ENCODE peak calls at places on chromosomes 5 and 9, in seven cellular contexts. I is spleen, A is Karpas-422, P is ovary, N is heart left ventricle, T is cardiac muscle cell, V is GM23338. L is an unnamed sample.

GRCh38 chr5:111997308-111998159 is 240.5 kb upstream of the NREP start:
- DNase-seq in T (peak; percentile 97), P (no peak), I (no peak), A (no peak), N (no peak), V (no peak), L (no peak)

GRCh38 chr9:127283917-127284316 is 19.3 kb downstream of the GARNL3 start:
- DNase-seq in I (no peak), A (peak; percentile 68), V (peak; percentile 40), P (no peak), T (peak; percentile 60), N (no peak), L (peak; percentile 12)

GRCh38 chr5:81657386-81657785 is 93.5 kb downstream of the SSBP2 start:
- DNase-seq in A (no peak), P (no peak), I (no peak), T (peak; percentile 15), N (no peak), V (no peak), L (no peak)

GRCh38 chr9:94135222-94135621 is 51.0 kb downstream of the PTPDC1 start:
- DNase-seq in I (no peak), T (peak; percentile 98), P (no peak), V (no peak), N (no peak), A (no peak), L (no peak)

GRCh38 chr9:105118646-105119045 is 125.8 kb upstream of the SLC44A1 start:
- DNase-seq in V (no peak), N (no peak), T (no peak), P (no peak), A (no peak), I (no peak), L (no peak)

GRCh38 chr9:75104607-75105006 is 16.3 kb downstream of the OSTF1 start:
- DNase-seq in I (no peak), N (no peak), P (no peak), T (no peak), A (no peak), V (no peak), L (no peak)

GRCh38 chr9:87812375-87813118 is 70.1 kb upstream of the SPATA31E1 start:
- DNase-seq in V (peak; percentile 75), T (peak; percentile 81), N (no peak), P (no peak), I (no peak), A (peak; percentile 56), L (no peak)

GRCh38 chr5:139076117-139076516 is 122.1 kb downstream of the SIL1 start:
- DNase-seq in I (no peak), T (no peak), P (no peak), N (no peak), V (no peak), A (no peak), L (no peak)

GRCh38 chr5:126178521-126178920 is 244.7 kb upstream of the GRAMD2B start:
- DNase-seq in T (peak; percentile 81), V (no peak), N (peak; percentile 32), P (no peak), A (no peak), I (no peak), L (no peak)

GRCh38 chr9:94528886-94529285 is 26.0 kb upstream of the PCAT7 start:
- DNase-seq in A (no peak), N (no peak), V (no peak), T (no peak), I (no peak), P (no peak), L (no peak)

GRCh38 chr9:37624073-37624472 is 26.7 kb upstream of the FRMPD1 start:
- DNase-seq in I (no peak), T (no peak), P (no peak), V (peak; percentile 11), N (no peak), A (no peak), L (no peak)

GRCh38 chr5:176540476-176540899 is 3.3 kb upstream of the RNF44 start:
- DNase-seq in V (no peak), I (no peak), P (peak; percentile 23), A (no peak), T (no peak), N (no peak), L (no peak)

GRCh38 chr5:1421521-1422341 is 23.5 kb downstream of the SLC6A3 start:
- DNase-seq in V (no peak), I (peak; percentile 57), P (no peak), T (no peak), N (no peak), A (no peak), L (no peak)

GRCh38 chr5:60701317-60701988 is 1.5 kb upstream of the DEPDC1B start:
- DNase-seq in T (no peak), V (no peak), I (no peak), N (no peak), P (no peak), A (peak; percentile 52), L (no peak)

GRCh38 chr9:79955300-79955699 is 383.5 kb downstream of the TLE4 start:
- DNase-seq in I (no peak), A (peak; percentile 48), T (peak; percentile 6), V (peak; percentile 12), N (no peak), P (no peak), L (no peak)

GRCh38 chr9:69221036-69221435 is 47.0 kb downstream of the TJP2 start:
- DNase-seq in P (no peak), I (no peak), N (no peak), V (peak; percentile 14), A (no peak), T (no peak), L (no peak)

GRCh38 chr9:119289740-119290139 is 79.5 kb downstream of the BRINP1 start:
- DNase-seq in V (peak; percentile 89), P (no peak), I (no peak), T (peak; percentile 51), N (peak; percentile 47), A (peak; percentile 86), L (no peak)

GRCh38 chr5:139414601-139415121 is 10.8 kb upstream of the SPATA24 start:
- DNase-seq in T (no peak), V (no peak), I (no peak), A (no peak), P (no peak), N (no peak), L (no peak)

GRCh38 chr5:113212244-113212920 is 222.4 kb downstream of the TSSK1B start:
- DNase-seq in I (no peak), T (peak; percentile 82), N (peak; percentile 68), A (no peak), P (no peak), V (no peak), L (no peak)

GRCh38 chr5:14364576-14365472 is 216.8 kb upstream of the OTULINL start:
- DNase-seq in V (peak; percentile 89), T (no peak), P (no peak), N (no peak), A (peak; percentile 69), I (no peak), L (no peak)

GRCh38 chr9:75889577-75889976 is 896 bp upstream of the PCSK5 start:
- DNase-seq in T (no peak), N (no peak), A (no peak), I (no peak), V (peak; percentile 14), P (no peak), L (no peak)

GRCh38 chr5:85311536-85311935 is 926.9 kb upstream of the EDIL3 start:
- DNase-seq in I (no peak), A (no peak), P (no peak), N (no peak), V (no peak), T (no peak), L (no peak)

GRCh38 chr9:81605154-81605670 is 84.1 kb downstream of the TLE1 start:
- DNase-seq in V (no peak), A (no peak), I (no peak), T (no peak), N (no peak), P (no peak), L (no peak)

GRCh38 chr5:150517272-150518152 is 9.6 kb downstream of the NDST1 start:
- DNase-seq in A (no peak), P (peak; percentile 64), T (peak; percentile 95), I (no peak), N (peak; percentile 64), V (no peak), L (no peak)

GRCh38 chr9:91783876-91784672 is 166.0 kb downstream of the ROR2 start:
- DNase-seq in P (no peak), N (no peak), I (no peak), A (no peak), T (no peak), V (no peak), L (no peak)

GRCh38 chr5:1320436-1321344 is 24.2 kb downstream of the CLPTM1L start:
- DNase-seq in T (no peak), V (no peak), P (no peak), A (no peak), N (no peak), I (peak; percentile 66), L (peak; percentile 4)

GRCh38 chr5:80191397-80191796 is 64.5 kb downstream of the SERINC5 start:
- DNase-seq in P (no peak), A (no peak), T (no peak), V (no peak), I (no peak), N (no peak), L (no peak)

GRCh38 chr5:77144837-77145139 is 57.7 kb upstream of the ZBED3 start:
- DNase-seq in V (no peak), P (no peak), I (no peak), A (no peak), N (no peak), T (no peak), L (no peak)
- H3K27ac ChIP-seq in V (no peak overlapping the region), P (no peak overlapping the region), I (no peak overlapping the region), A (no peak overlapping the region), N (no peak overlapping the region), T (no peak overlapping the region), L (no peak overlapping the region)

GRCh38 chr5:78377056-78377717 is 16.8 kb downstream of the SCAMP1 start:
- DNase-seq in A (no peak), T (peak; percentile 36), P (no peak), V (no peak), N (no peak), I (no peak), L (no peak)
- H3K27ac ChIP-seq in A (no peak overlapping the region), T (no peak overlapping the region), P (no peak overlapping the region), V (no peak overlapping the region), N (no peak overlapping the region), I (no peak overlapping the region), L (no peak overlapping the region)

GRCh38 chr9:134215709-134216448 is 51.5 kb upstream of the RNU6ATAC start:
- DNase-seq in P (peak; percentile 35), I (peak; percentile 56), V (no peak), T (peak; percentile 64), A (no peak), N (no peak), L (no peak)
- H3K27ac ChIP-seq in P (no peak overlapping the region), I (peak overlapping the region; percentile 71), V (no peak overlapping the region), T (no peak overlapping the region), A (no peak overlapping the region), N (peak overlapping the region; percentile 82), L (no peak overlapping the region)

DNA sequence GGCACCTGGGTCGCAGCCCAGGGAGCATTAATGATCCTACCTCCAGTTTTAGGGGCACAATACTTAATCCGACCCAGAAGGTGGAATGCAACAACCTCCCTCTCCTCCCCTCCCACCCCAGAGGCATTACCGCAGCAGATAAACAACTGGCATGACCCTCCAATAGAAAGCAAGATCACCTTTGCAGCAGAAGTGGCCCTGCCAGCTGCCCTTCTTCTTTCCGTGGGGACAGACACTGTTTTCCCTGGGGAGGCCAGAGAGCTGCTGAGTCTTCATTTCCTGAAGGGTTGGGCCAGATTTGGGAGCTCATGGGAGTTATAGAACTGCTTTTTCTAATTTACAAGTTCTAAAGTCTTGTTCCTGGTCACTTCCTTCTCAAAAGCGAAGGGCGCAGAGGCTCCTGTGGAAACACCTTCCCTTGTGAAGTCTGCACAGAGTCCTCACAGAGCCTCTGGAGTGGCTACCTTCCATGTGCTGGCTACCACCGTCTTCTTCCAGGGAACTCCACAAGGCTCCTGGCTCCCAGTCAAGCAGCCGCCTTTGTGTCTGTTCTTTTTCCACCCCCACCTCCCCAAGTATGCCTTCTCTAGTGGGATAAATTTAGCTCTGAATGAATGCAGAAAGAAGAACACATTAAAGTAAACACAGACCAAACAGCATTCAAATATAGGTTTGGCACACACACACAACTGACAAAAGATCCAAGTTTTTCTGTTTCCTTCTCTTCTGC is 8.0 kb upstream of the PALM2AKAP2 start:
- DNase-seq in A (no peak), N (peak; percentile 74), P (peak; percentile 21), T (peak; percentile 59), I (no peak), V (no peak), L (no peak)
- H3K27ac ChIP-seq in A (no peak overlapping the region), N (peak overlapping the region; percentile 68), P (no peak overlapping the region), T (peak overlapping the region; percentile 100), I (no peak overlapping the region), V (no peak overlapping the region), L (no peak overlapping the region)

L was measured in naive thymus-derived CD4-positive, alpha-beta T cell.